ENCODE peak calls at places on chromosomes 7 and 10, in five cellular contexts. M is retinal pigment epithelial cell, D is HFFc6, E is Peyer's patch, Y is HepG2. N is an unnamed sample.

GRCh38 chr10:124267231-124267885 is 151.4 kb downstream of the OAT start:
- DNase-seq in D (peak; percentile 43), M (no peak), E (no peak), Y (no peak), N (no peak)

GRCh38 chr10:82757397-82757796 is 882.4 kb downstream of the NRG3 start:
- DNase-seq in M (no peak), E (no peak), Y (no peak), D (no peak), N (no peak)

GRCh38 chr10:103930881-103931280 is 12.9 kb upstream of the STN1 start:
- DNase-seq in E (no peak), Y (no peak), D (no peak), M (no peak), N (no peak)

GRCh38 chr7:29400435-29400834 is 163.2 kb upstream of the PRR15 start:
- DNase-seq in Y (no peak), E (no peak), D (no peak), M (no peak), N (no peak)

GRCh38 chr7:141344153-141344935 is 206.9 kb upstream of the AGK start:
- DNase-seq in E (no peak), Y (no peak), D (no peak), M (no peak), N (no peak)

GRCh38 chr7:116499168-116500070 is at the start of gene CAV2:
- DNase-seq in D (peak; percentile 50), Y (no peak), E (no peak), M (no peak), N (peak; percentile 30)

GRCh38 chr10:4382811-4383210 is 443.2 kb upstream of the AKR1E2 start:
- DNase-seq in D (no peak), M (no peak), E (no peak), Y (peak; percentile 15), N (no peak)

GRCh38 chr10:25142465-25142864 is 32.3 kb upstream of the GPR158 start:
- DNase-seq in M (no peak), Y (no peak), D (no peak), E (no peak), N (no peak)

GRCh38 chr7:22864855-22865606 is 42.4 kb upstream of the TOMM7 start:
- DNase-seq in M (no peak), D (no peak), Y (peak; percentile 34), E (no peak), N (no peak)

GRCh38 chr10:126972622-126973414 is 67.6 kb downstream of the DOCK1 start:
- DNase-seq in D (peak; percentile 86), Y (peak; percentile 90), M (peak; percentile 40), E (no peak), N (no peak)

GRCh38 chr7:27873981-27874957 is 134.3 kb downstream of the TAX1BP1 start:
- DNase-seq in E (no peak), D (no peak), Y (no peak), M (peak; percentile 76), N (no peak)

GRCh38 chr10:69057261-69057950 is 30.5 kb upstream of the SRGN start:
- DNase-seq in Y (peak; percentile 27), D (no peak), M (no peak), E (peak; percentile 39), N (peak; percentile 42)

GRCh38 chr7:33776791-33777190 is 128.5 kb upstream of the BMPER start:
- DNase-seq in Y (no peak), E (no peak), D (peak; percentile 13), M (no peak), N (no peak)

GRCh38 chr7:38760226-38760625 is 129.1 kb upstream of the AMPH start:
- DNase-seq in D (no peak), E (no peak), Y (no peak), M (no peak), N (no peak)

GRCh38 chr7:30201161-30201666 is 66.4 kb downstream of the MTURN start:
- DNase-seq in Y (no peak), D (no peak), M (no peak), E (no peak), N (no peak)

GRCh38 chr10:112872728-112873127 is 77.3 kb upstream of the TCF7L2 start:
- DNase-seq in D (no peak), E (no peak), M (no peak), Y (no peak), N (no peak)
- TF ChIP-seq CTCF in D (peak; percentile 68), E (peak; percentile 20), M (peak; percentile 48), Y (peak; percentile 13), N (peak; percentile 13)

GRCh38 chr7:79736418-79736817 is 283.0 kb upstream of the MAGI2 start:
- DNase-seq in M (no peak), D (no peak), Y (no peak), E (no peak), N (no peak)

GRCh38 chr7:79740076-79740475 is 286.6 kb upstream of the MAGI2 start:
- DNase-seq in D (no peak), Y (no peak), E (no peak), M (no peak), N (no peak)

GRCh38 chr7:79741684-79742083 is 288.2 kb upstream of the MAGI2 start:
- DNase-seq in E (no peak), D (no peak), M (no peak), Y (no peak), N (no peak)
- TF ChIP-seq CTCF in E (peak; percentile 34), D (peak; percentile 76), M (peak; percentile 23), Y (no peak), N (no peak)

DNA sequence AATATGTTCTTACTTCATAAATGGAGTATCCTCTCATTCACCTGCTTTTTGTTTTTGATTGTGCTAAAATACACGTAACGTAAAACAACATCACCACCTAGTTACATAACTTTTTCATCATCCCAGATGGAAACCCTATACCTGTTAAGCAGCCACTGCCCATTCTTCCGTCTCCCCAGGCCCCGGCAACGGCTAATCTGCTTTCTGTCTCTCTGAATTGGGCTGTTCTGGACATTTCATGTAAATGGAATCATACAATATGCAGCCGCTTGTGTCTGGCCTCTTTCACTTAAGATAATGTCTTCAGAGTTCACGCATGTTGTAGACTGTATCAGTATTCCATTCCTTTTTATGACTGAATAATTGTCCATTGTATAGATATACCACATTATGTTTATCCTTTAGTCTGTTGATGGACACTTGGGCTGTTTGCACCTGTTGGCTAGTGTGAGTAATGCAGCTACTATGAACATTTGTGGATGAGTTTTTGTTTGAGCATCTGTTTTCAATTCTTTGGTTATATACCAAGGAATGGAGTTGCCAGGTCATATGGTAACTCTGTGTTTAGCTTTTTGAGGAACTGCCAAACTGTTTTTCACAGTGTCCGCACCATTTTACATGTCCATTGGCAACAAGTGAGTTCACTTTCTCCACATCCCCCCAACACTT is 14.1 kb upstream of the SUN1 start:
- DNase-seq in M (no peak), D (peak; percentile 70), Y (peak; percentile 48), E (no peak), N (peak; percentile 19)
- TF ChIP-seq CTCF in M (peak; percentile 42), D (peak; percentile 77), Y (no peak), E (peak; percentile 57), N (peak; percentile 61)

GRCh38 chr10:130174343-130174742 is 38.2 kb downstream of the GLRX3 start:
- DNase-seq in M (no peak), D (no peak), E (no peak), Y (no peak), N (no peak)

GRCh38 chr10:130181858-130182257 is 45.7 kb downstream of the GLRX3 start:
- DNase-seq in E (no peak), D (no peak), M (no peak), Y (no peak), N (no peak)

GRCh38 chr10:130177250-130177649 is 41.1 kb downstream of the GLRX3 start:
- DNase-seq in D (no peak), Y (no peak), M (no peak), E (no peak), N (no peak)

GRCh38 chr10:130175074-130175473 is 38.9 kb downstream of the GLRX3 start:
- DNase-seq in M (no peak), D (no peak), E (no peak), Y (no peak), N (peak; percentile 28)

DNA sequence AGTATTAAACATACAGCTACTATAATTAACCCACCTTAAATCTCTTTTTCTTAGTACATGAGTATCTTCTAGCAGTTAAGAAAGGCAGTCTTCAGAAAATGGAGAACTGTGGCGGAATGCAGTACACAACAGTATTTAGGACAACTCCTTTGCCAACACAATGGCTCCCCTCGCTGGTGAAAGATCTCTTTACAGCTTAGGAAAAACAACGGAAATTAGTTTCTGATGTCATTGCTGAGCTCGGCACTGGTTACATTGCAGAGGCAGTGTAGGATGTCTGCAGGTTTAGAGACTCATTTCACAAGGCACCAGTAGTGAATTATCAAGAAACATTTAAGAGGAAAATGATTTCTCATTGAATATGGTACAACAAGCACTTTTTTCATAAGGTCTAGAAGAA is 43.4 kb downstream of the GLRX3 start:
- DNase-seq in E (no peak), D (peak; percentile 71), Y (peak; percentile 54), M (no peak), N (peak; percentile 57)
- TF ChIP-seq CTCF in E (peak; percentile 28), D (peak; percentile 70), Y (peak; percentile 50), M (peak; percentile 60), N (peak; percentile 59)

DNA sequence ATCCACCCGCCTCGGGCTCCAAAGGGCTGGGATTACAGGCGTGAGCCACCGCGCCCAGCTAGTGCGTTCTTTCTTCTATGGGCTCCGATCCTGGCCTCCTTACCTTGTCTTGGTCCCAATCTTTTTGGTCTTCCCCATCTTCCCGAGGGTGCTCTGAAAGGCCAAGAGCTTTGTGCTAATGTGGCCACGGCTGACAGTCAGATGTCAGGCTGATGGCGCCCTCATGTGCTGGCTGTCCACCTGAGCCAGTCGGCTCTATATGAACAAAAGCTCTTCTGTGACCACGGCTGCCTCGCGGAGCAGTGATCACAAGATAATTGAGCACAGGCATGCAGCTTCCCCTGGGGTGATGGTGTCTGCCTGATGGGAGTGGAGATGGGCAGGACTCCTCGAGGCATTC is 11.0 kb upstream of the AHCYL2 start:
- DNase-seq in Y (peak; percentile 85), M (no peak), E (peak; percentile 17), D (peak; percentile 15), N (peak; percentile 44)
- TF ChIP-seq CTCF in Y (peak; percentile 96), M (no peak), E (no peak), D (peak; percentile 22), N (no peak)

DNA sequence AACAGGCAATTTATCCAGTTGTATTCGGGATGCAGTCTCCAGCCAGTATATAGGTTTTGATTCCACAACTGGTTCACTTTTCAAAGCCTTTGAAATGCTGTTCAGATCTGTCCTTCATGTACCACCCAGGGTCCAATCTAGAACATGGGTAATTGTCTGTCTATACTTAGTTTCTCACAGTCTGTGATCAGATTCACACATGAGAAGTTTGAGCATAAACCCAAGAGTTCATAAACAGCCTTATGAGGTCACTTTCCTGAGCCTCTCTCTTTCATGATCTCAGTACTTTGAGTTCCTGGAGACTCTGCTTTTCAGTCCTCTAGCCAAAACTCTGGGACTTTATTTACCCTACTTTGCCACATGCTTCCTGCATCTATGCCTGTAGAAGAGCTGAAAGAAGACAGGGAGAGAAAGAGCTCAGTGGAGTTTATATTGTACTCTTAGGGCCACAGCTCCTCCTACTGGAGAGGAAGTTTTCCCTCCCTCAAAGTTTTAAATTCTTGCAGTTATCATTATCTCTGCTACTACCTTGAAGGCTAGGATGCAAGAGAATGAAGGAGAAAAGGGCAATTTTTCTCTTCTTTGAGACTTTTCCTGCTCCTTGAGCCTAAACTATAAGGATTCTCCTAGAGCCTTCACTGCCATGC is 172.0 kb downstream of the ZEB1 start:
- DNase-seq in D (peak; percentile 60), E (no peak), Y (peak; percentile 32), M (peak; percentile 6), N (peak; percentile 37)
- TF ChIP-seq CTCF in D (peak; percentile 87), E (peak; percentile 52), Y (peak; percentile 58), M (peak; percentile 74), N (peak; percentile 62)